ENCODE peak calls at places on chromosomes 12 and 14, in four cellular contexts. One of them, this sample, is unnamed. For H3K36me3, the result is how much of the 10 kb centered on the place peaks cover.

GRCh38 chr12:12979731-12980259 is 20.3 kb downstream of the HEBP1 start:
- DNase-seq in OCI-LY7: no peak
- DNase-seq in tibial artery: no peak
- DNase-seq in esophagus squamous epithelium: no peak
- DNase-seq in this sample: peak

GRCh38 chr12:130619378-130619970 is 96.6 kb downstream of the RIMBP2 start:
- DNase-seq in tibial artery: no peak
- DNase-seq in esophagus squamous epithelium: no peak
- DNase-seq in OCI-LY7: no peak
- DNase-seq in this sample: no peak

GRCh38 chr12:16300222-16300621 is 22.7 kb upstream of the SLC15A5 start:
- DNase-seq in esophagus squamous epithelium: no peak
- DNase-seq in tibial artery: no peak
- DNase-seq in OCI-LY7: no peak
- DNase-seq in this sample: no peak

GRCh38 chr12:93229494-93230310 is 148.0 kb upstream of the NUDT4 start:
- DNase-seq in OCI-LY7: no peak
- DNase-seq in esophagus squamous epithelium: no peak
- DNase-seq in tibial artery: no peak
- DNase-seq in this sample: no peak

GRCh38 chr14:100278702-100279101 is 27.5 kb downstream of the SLC25A29 start:
- DNase-seq in tibial artery: no peak
- DNase-seq in esophagus squamous epithelium: no peak
- DNase-seq in OCI-LY7: peak
- DNase-seq in this sample: no peak

GRCh38 chr12:113469893-113470743 is 1.6 kb downstream of the LHX5 start:
- DNase-seq in OCI-LY7: no peak
- DNase-seq in tibial artery: no peak
- DNase-seq in esophagus squamous epithelium: no peak
- DNase-seq in this sample: no peak

GRCh38 chr12:54463034-54463433 is 10.4 kb downstream of the GTSF1 start:
- DNase-seq in OCI-LY7: no peak
- DNase-seq in esophagus squamous epithelium: no peak
- DNase-seq in tibial artery: peak
- DNase-seq in this sample: peak

GRCh38 chr14:42140831-42141279 is 534.2 kb downstream of the LRFN5 start:
- DNase-seq in tibial artery: no peak
- DNase-seq in OCI-LY7: no peak
- DNase-seq in esophagus squamous epithelium: no peak
- DNase-seq in this sample: no peak

GRCh38 chr14:100532154-100532915 is 54.9 kb downstream of the BEGAIN start:
- DNase-seq in esophagus squamous epithelium: no peak
- DNase-seq in tibial artery: no peak
- DNase-seq in OCI-LY7: no peak
- DNase-seq in this sample: peak

GRCh38 chr14:69043598-69044267 is 64.6 kb upstream of the ACTN1 start:
- DNase-seq in OCI-LY7: no peak
- DNase-seq in tibial artery: peak
- DNase-seq in esophagus squamous epithelium: no peak
- DNase-seq in this sample: peak

GRCh38 chr14:101408077-101408831 is 153.0 kb upstream of the DIO3 start:
- DNase-seq in esophagus squamous epithelium: no peak
- DNase-seq in tibial artery: peak
- DNase-seq in OCI-LY7: no peak
- DNase-seq in this sample: no peak

GRCh38 chr14:34682787-34683321 is 31.5 kb downstream of the CFL2 start:
- DNase-seq in OCI-LY7: peak
- DNase-seq in tibial artery: no peak
- DNase-seq in esophagus squamous epithelium: no peak
- DNase-seq in this sample: no peak

GRCh38 chr12:88375301-88375959 is 204.8 kb downstream of the KITLG start:
- DNase-seq in esophagus squamous epithelium: no peak
- DNase-seq in tibial artery: no peak
- DNase-seq in OCI-LY7: no peak
- DNase-seq in this sample: no peak

GRCh38 chr12:56461235-56462159 is 6.9 kb upstream of the SPRYD4 start:
- DNase-seq in OCI-LY7: no peak
- DNase-seq in tibial artery: no peak
- DNase-seq in esophagus squamous epithelium: no peak
- DNase-seq in this sample: no peak

GRCh38 chr14:37251778-37252177 is 54.0 kb downstream of the MIPOL1 start:
- DNase-seq in tibial artery: no peak
- DNase-seq in OCI-LY7: no peak
- DNase-seq in esophagus squamous epithelium: no peak
- DNase-seq in this sample: no peak

GRCh38 chr12:53299101-53299453 is 418 bp upstream of the MYG1 start:
- DNase-seq in esophagus squamous epithelium: no peak
- DNase-seq in tibial artery: no peak
- DNase-seq in OCI-LY7: peak
- DNase-seq in this sample: no peak

GRCh38 chr12:120366341-120366705 is 2.6 kb downstream of the MSI1 start:
- DNase-seq in esophagus squamous epithelium: no peak
- DNase-seq in OCI-LY7: no peak
- DNase-seq in tibial artery: no peak
- DNase-seq in this sample: no peak

GRCh38 chr12:48442191-48442828 is 30.0 kb upstream of the ANP32D start:
- DNase-seq in esophagus squamous epithelium: no peak
- DNase-seq in tibial artery: no peak
- DNase-seq in OCI-LY7: peak
- DNase-seq in this sample: no peak

GRCh38 chr12:93059288-93059687 is 130.2 kb upstream of the EEA1 start:
- DNase-seq in OCI-LY7: no peak
- DNase-seq in tibial artery: no peak
- DNase-seq in esophagus squamous epithelium: no peak
- DNase-seq in this sample: no peak

GRCh38 chr12:51056242-51056641 is 8.1 kb downstream of the LETMD1 start:
- DNase-seq in tibial artery: no peak
- DNase-seq in OCI-LY7: no peak
- DNase-seq in esophagus squamous epithelium: no peak
- DNase-seq in this sample: no peak

GRCh38 chr12:25040593-25040992 is 91.7 kb upstream of the BCAT1 start:
- DNase-seq in esophagus squamous epithelium: no peak
- DNase-seq in tibial artery: no peak
- DNase-seq in OCI-LY7: no peak
- DNase-seq in this sample: no peak

GRCh38 chr12:121894633-121895032 is 6.0 kb downstream of the PSMD9 start:
- DNase-seq in OCI-LY7: peak
- DNase-seq in tibial artery: no peak
- DNase-seq in esophagus squamous epithelium: no peak
- DNase-seq in this sample: no peak
- H3K36me3 ChIP-seq in OCI-LY7: half or more
- H3K36me3 ChIP-seq in tibial artery: half or more
- H3K36me3 ChIP-seq in esophagus squamous epithelium: under half
- H3K36me3 ChIP-seq in this sample: under half

GRCh38 chr12:2503036-2503435 is 291.7 kb upstream of the FKBP4 start:
- DNase-seq in tibial artery: peak
- DNase-seq in OCI-LY7: no peak
- DNase-seq in esophagus squamous epithelium: no peak
- DNase-seq in this sample: no peak

GRCh38 chr12:2503762-2504161 is 291.0 kb upstream of the FKBP4 start:
- DNase-seq in tibial artery: peak
- DNase-seq in OCI-LY7: no peak
- DNase-seq in esophagus squamous epithelium: no peak
- DNase-seq in this sample: no peak

GRCh38 chr12:2498961-2499500 is 295.7 kb upstream of the FKBP4 start:
- DNase-seq in OCI-LY7: peak
- DNase-seq in tibial artery: no peak
- DNase-seq in esophagus squamous epithelium: no peak
- DNase-seq in this sample: no peak

GRCh38 chr12:2504577-2504976 is 290.2 kb upstream of the FKBP4 start:
- DNase-seq in esophagus squamous epithelium: no peak
- DNase-seq in OCI-LY7: no peak
- DNase-seq in tibial artery: peak
- DNase-seq in this sample: no peak

DNA sequence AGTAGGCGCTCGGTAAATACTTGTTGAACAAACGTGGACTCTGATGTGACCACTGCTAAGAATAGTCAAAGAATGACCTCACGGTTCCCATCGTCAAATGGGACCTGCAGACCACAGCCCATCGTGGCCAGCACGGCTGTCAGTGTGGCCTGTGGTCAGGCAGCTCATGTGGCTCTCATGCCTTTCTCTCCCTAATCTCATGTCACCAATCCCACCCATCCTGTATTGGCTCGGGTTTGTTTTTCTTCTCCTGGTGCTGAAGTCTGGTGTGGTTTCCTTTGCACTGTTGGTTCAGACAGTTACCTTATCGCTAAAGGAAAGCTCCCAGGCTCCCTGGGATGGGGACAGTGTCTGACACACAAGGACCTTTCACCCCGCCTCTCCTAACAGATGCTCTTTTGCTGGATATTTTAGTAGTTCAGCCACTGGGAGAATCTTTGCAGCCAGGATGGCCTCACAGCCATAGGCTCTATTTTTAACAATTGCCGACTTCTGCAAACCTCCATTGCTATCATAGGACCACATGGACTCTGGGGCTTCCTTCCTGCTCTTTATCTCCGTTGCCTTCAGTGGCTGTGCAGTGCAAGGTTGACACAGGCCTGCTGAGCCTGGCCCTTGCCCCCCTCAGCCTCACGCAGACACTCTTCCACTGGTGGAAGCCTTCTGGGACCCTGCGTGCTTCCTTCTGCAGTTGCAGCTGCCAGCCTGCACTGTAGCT is 293.1 kb upstream of the FKBP4 start:
- DNase-seq in OCI-LY7: no peak
- DNase-seq in tibial artery: peak
- DNase-seq in esophagus squamous epithelium: no peak
- DNase-seq in this sample: no peak
- H3K27ac ChIP-seq in OCI-LY7: no peak
- H3K27ac ChIP-seq in tibial artery: no peak
- H3K27ac ChIP-seq in esophagus squamous epithelium: no peak
- H3K27ac ChIP-seq in this sample: no peak

GRCh38 chr12:11880424-11880823 is 190.3 kb upstream of the BCL2L14 start:
- DNase-seq in tibial artery: no peak
- DNase-seq in OCI-LY7: no peak
- DNase-seq in esophagus squamous epithelium: no peak
- DNase-seq in this sample: no peak
- H3K36me3 ChIP-seq in tibial artery: under half
- H3K36me3 ChIP-seq in OCI-LY7: under half
- H3K36me3 ChIP-seq in esophagus squamous epithelium: under half
- H3K36me3 ChIP-seq in this sample: under half

GRCh38 chr14:63496837-63497400 is 46.3 kb downstream of the PPP2R5E start:
- DNase-seq in OCI-LY7: no peak
- DNase-seq in esophagus squamous epithelium: no peak
- DNase-seq in tibial artery: no peak
- DNase-seq in this sample: no peak

GRCh38 chr14:63492391-63492790 is 50.8 kb downstream of the PPP2R5E start:
- DNase-seq in tibial artery: no peak
- DNase-seq in esophagus squamous epithelium: no peak
- DNase-seq in OCI-LY7: no peak
- DNase-seq in this sample: no peak

GRCh38 chr14:63487724-63488123 is 55.5 kb downstream of the PPP2R5E start:
- DNase-seq in esophagus squamous epithelium: no peak
- DNase-seq in OCI-LY7: no peak
- DNase-seq in tibial artery: no peak
- DNase-seq in this sample: no peak

GRCh38 chr14:63493246-63493645 is 49.9 kb downstream of the PPP2R5E start:
- DNase-seq in OCI-LY7: peak
- DNase-seq in tibial artery: no peak
- DNase-seq in esophagus squamous epithelium: no peak
- DNase-seq in this sample: no peak
- H3K27ac ChIP-seq in OCI-LY7: no peak
- H3K27ac ChIP-seq in tibial artery: no peak
- H3K27ac ChIP-seq in esophagus squamous epithelium: peak
- H3K27ac ChIP-seq in this sample: no peak

GRCh38 chr14:55877942-55878341 is 240.3 kb upstream of the PELI2 start:
- DNase-seq in OCI-LY7: no peak
- DNase-seq in tibial artery: no peak
- DNase-seq in esophagus squamous epithelium: no peak
- DNase-seq in this sample: no peak

GRCh38 chr14:55884819-55885218 is 233.4 kb upstream of the PELI2 start:
- DNase-seq in tibial artery: no peak
- DNase-seq in OCI-LY7: no peak
- DNase-seq in esophagus squamous epithelium: no peak
- DNase-seq in this sample: no peak

DNA sequence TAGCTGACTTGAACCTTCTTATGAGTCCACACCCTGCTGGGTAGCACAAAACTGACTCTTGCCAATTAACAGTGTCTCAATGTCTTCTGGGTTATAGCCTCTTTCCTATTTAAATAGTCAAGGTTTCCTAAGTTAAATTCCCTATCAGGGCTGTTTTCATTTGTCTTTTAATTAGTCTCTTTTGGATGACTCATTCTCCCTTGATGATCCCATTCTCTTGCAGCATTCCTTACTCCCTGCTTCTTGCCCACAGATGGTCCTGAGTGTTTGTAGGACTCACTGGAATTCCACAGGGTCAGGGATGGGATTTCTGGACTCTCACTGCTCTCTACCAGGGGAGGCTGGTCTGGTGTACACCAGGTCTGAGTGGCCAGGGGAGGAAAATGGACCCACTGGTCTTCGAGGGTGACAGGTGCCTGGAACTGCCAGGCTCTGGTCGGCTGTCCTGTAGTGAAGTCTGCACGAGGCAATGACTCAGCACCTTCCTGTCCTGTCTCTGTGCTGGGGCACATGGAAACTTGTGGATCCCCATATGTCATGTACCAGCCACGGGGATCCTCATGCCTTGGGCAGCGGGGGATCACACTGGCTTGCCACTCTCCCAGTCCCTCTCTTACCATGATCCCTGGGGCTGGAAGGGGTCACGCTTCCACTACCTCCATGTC is 236.5 kb upstream of the PELI2 start:
- DNase-seq in esophagus squamous epithelium: no peak
- DNase-seq in tibial artery: no peak
- DNase-seq in OCI-LY7: no peak
- DNase-seq in this sample: no peak
- H3K36me3 ChIP-seq in esophagus squamous epithelium: under half
- H3K36me3 ChIP-seq in tibial artery: under half
- H3K36me3 ChIP-seq in OCI-LY7: under half
- H3K36me3 ChIP-seq in this sample: under half

This sample was measured in ascending aorta.